ENCODE peak calls at places on chromosomes 2 and 18, in nine cellular contexts. U is NCI-H1417; I is memory B cell; G is iPS-NIHi11; E is Calu3; J is Karpas-422; Q is activated CD8-positive, alpha-beta T cell treated with anti-CD3 and anti-CD28 coated beads, Interleukin-2, amount 10 ng/mL, durations not matched to agents 7 days and 5 days; A is HT-29; Y is type B pancreatic cell. S is an unnamed sample.
A peak's percentile ranks its signal among the peaks of the same experiment; 100 is the strongest.

GRCh38 chr2:150618215-150618905 is 130.9 kb upstream of the RND3 start:
- DNase-seq in J (no peak), Q (no peak), Y (no peak), E (no peak), A (no peak), I (no peak), G (no peak), U (no peak), S (no peak)

GRCh38 chr18:32884543-32884942 is 111.7 kb upstream of the KLHL14 start:
- DNase-seq in G (no peak), U (no peak), Q (no peak), I (peak; percentile 41), Y (no peak), J (no peak), A (no peak), E (no peak), S (no peak)

GRCh38 chr2:47274054-47274779 is 119.1 kb upstream of the STPG4 start:
- DNase-seq in A (no peak), I (no peak), J (peak; percentile 34), U (no peak), G (no peak), E (no peak), Q (no peak), Y (no peak), S (no peak)

GRCh38 chr18:35939166-35939565 is 33.3 kb upstream of the RMP24 start:
- DNase-seq in Q (no peak), I (no peak), Y (no peak), A (no peak), J (peak; percentile 70), U (no peak), E (no peak), G (peak; percentile 64), S (peak; percentile 83)

GRCh38 chr2:170354855-170355649 is 177.1 kb downstream of the MYO3B start:
- DNase-seq in I (no peak), G (no peak), Y (no peak), U (peak; percentile 25), Q (peak; percentile 56), J (no peak), E (no peak), A (no peak), S (no peak)

GRCh38 chr2:168821992-168822391 is 19.6 kb downstream of the NOSTRIN start:
- DNase-seq in I (no peak), Q (no peak), U (no peak), G (no peak), J (no peak), Y (no peak), E (no peak), A (no peak), S (no peak)

GRCh38 chr2:68251855-68252406 is 401 bp downstream of the PPP3R1 start:
- DNase-seq in I (no peak), G (peak; percentile 51), U (peak; percentile 41), Y (peak; percentile 70), A (peak; percentile 4), E (peak; percentile 17), Q (peak; percentile 46), J (peak; percentile 78), S (peak; percentile 32)

GRCh38 chr18:54702687-54703086 is 111.6 kb downstream of the DYNAP start:
- DNase-seq in Q (no peak), A (no peak), I (no peak), G (no peak), U (no peak), Y (no peak), E (no peak), J (no peak), S (no peak)

GRCh38 chr2:164896226-164896625 is 54.6 kb upstream of the COBLL1 start:
- DNase-seq in J (no peak), E (no peak), Y (no peak), A (peak; percentile 20), G (no peak), Q (no peak), I (no peak), U (no peak), S (no peak)

GRCh38 chr2:214069254-214069653 is 341.6 kb upstream of the VWC2L start:
- DNase-seq in Y (no peak), J (no peak), Q (no peak), U (no peak), A (peak; percentile 74), G (no peak), I (no peak), E (peak; percentile 40), S (no peak)

GRCh38 chr2:133062174-133062573 is 392.2 kb upstream of the LYPD1 start:
- DNase-seq in A (no peak), Y (no peak), J (no peak), E (no peak), I (no peak), Q (no peak), U (no peak), G (no peak), S (no peak)

S was measured in GM23338.